ENCODE peak calls at places on chromosomes 11 and 22, in ten cellular contexts. P is fibroblast of lung; E is sigmoid colon; Y is uterus; S is adrenal gland; A is cardiac muscle cell; V is A549; F is astrocyte; T is testis; X is naive thymus-derived CD4-positive, alpha-beta T cell. I is an unnamed sample.
A peak's percentile ranks its signal among the peaks of the same experiment; 100 is the strongest.

GRCh38 chr11:10400856-10401255 is 54.2 kb upstream of the AMPD3 start:
- DNase-seq in P (peak; percentile 36), E (no peak), Y (no peak), S (no peak), A (no peak), V (no peak), F (no peak), T (no peak), X (no peak), I (no peak)

GRCh38 chr11:120337133-120337895 is 1.1 kb downstream of the ARHGEF12 start:
- DNase-seq in P (peak; percentile 50), E (peak; percentile 68), Y (peak; percentile 52), S (peak; percentile 70), A (peak; percentile 56), V (no peak), F (no peak), T (peak; percentile 52), X (no peak), I (no peak)

GRCh38 chr11:12280838-12281565 is 96.4 kb upstream of the PARVA start:
- DNase-seq in P (peak; percentile 83), E (no peak), Y (no peak), S (no peak), A (no peak), V (no peak), F (peak; percentile 70), T (peak; percentile 8), X (no peak), I (no peak)

GRCh38 chr11:68077617-68078592 is 39.1 kb downstream of the TCIRG1 start:
- DNase-seq in P (peak; percentile 10), E (no peak), Y (no peak), S (no peak), A (no peak), V (no peak), F (no peak), T (no peak), X (no peak), I (no peak)

GRCh38 chr11:88179966-88180629 is 4.9 kb upstream of the RAB38 start:
- DNase-seq in P (peak; percentile 7), E (no peak), Y (no peak), S (no peak), A (no peak), V (no peak), F (no peak), T (no peak), X (no peak), I (no peak)

GRCh38 chr11:120179071-120179672 is 31.7 kb upstream of the OAF start:
- DNase-seq in P (peak; percentile 35), E (no peak), Y (no peak), S (no peak), A (no peak), V (no peak), F (no peak), T (no peak), X (no peak), I (no peak)

GRCh38 chr11:58813693-58814092 is 30.8 kb downstream of the GLYATL2 start:
- DNase-seq in P (no peak), E (no peak), Y (no peak), S (no peak), A (no peak), V (peak; percentile 7), F (no peak), T (no peak), X (no peak), I (no peak)

GRCh38 chr11:1564535-1565172 is 7.4 kb downstream of the DUSP8 start:
- DNase-seq in P (peak; percentile 92), E (peak; percentile 92), Y (peak; percentile 78), S (peak; percentile 95), A (peak; percentile 50), V (peak; percentile 38), F (peak; percentile 83), T (no peak), X (no peak), I (no peak)

GRCh38 chr11:114208371-114208770 is 87.8 kb upstream of the NNMT start:
- DNase-seq in P (no peak), E (no peak), Y (no peak), S (no peak), A (no peak), V (no peak), F (no peak), T (no peak), X (peak; percentile 40), I (peak; percentile 5)

GRCh38 chr11:65506770-65507485 is 8.1 kb downstream of the MALAT1 start:
- DNase-seq in P (no peak), E (peak; percentile 85), Y (no peak), S (peak; percentile 80), A (peak; percentile 64), V (no peak), F (peak; percentile 61), T (no peak), X (peak; percentile 63), I (peak; percentile 42)

GRCh38 chr11:69218271-69218682 is 62.5 kb downstream of the SMIM38 start:
- DNase-seq in P (no peak), E (no peak), Y (no peak), S (no peak), A (no peak), V (no peak), F (no peak), T (peak; percentile 3), X (no peak), I (no peak)

GRCh38 chr11:16985297-16985696 is 28.9 kb downstream of the PLEKHA7 start:
- DNase-seq in P (no peak), E (no peak), Y (no peak), S (no peak), A (no peak), V (no peak), F (no peak), T (no peak), X (no peak), I (no peak)

GRCh38 chr11:45926001-45926401 is 3.5 kb downstream of the LARGE2 start:
- DNase-seq in P (no peak), E (no peak), Y (no peak), S (peak; percentile 14), A (no peak), V (no peak), F (no peak), T (no peak), X (no peak), I (no peak)

GRCh38 chr22:27800250-27801131 is 1.1 kb downstream of the MN1 start:
- DNase-seq in P (peak; percentile 70), E (no peak), Y (no peak), S (no peak), A (peak; percentile 55), V (no peak), F (no peak), T (no peak), X (no peak), I (no peak)

GRCh38 chr11:61814958-61815789 is 1.6 kb downstream of the FADS1 start:
- DNase-seq in P (peak; percentile 95), E (peak; percentile 98), Y (peak; percentile 96), S (peak; percentile 98), A (peak; percentile 99), V (peak; percentile 99), F (peak; percentile 89), T (peak; percentile 97), X (no peak), I (peak; percentile 37)

GRCh38 chr11:90555477-90555876 is 332.6 kb upstream of the CHORDC1 start:
- DNase-seq in P (no peak), E (no peak), Y (no peak), S (no peak), A (no peak), V (no peak), F (no peak), T (no peak), X (no peak), I (no peak)

GRCh38 chr11:90556026-90556425 is 333.2 kb upstream of the CHORDC1 start:
- DNase-seq in P (no peak), E (no peak), Y (no peak), S (no peak), A (no peak), V (no peak), F (no peak), T (no peak), X (no peak), I (no peak)

GRCh38 chr11:90558328-90558865 is 335.5 kb upstream of the CHORDC1 start:
- DNase-seq in P (no peak), E (no peak), Y (no peak), S (no peak), A (no peak), V (no peak), F (no peak), T (no peak), X (no peak), I (no peak)

GRCh38 chr11:90556612-90557011 is 333.8 kb upstream of the CHORDC1 start:
- DNase-seq in P (no peak), E (no peak), Y (no peak), S (no peak), A (peak; percentile 89), V (no peak), F (no peak), T (no peak), X (no peak), I (no peak)
- H3K27ac ChIP-seq in P (no peak overlapping the region), E (no peak overlapping the region), Y (no peak overlapping the region), S (no peak overlapping the region), A (peak overlapping the region; percentile 68), V (no peak overlapping the region), F (no peak overlapping the region), T (no peak overlapping the region), X (no peak overlapping the region), I (no peak overlapping the region)

DNA sequence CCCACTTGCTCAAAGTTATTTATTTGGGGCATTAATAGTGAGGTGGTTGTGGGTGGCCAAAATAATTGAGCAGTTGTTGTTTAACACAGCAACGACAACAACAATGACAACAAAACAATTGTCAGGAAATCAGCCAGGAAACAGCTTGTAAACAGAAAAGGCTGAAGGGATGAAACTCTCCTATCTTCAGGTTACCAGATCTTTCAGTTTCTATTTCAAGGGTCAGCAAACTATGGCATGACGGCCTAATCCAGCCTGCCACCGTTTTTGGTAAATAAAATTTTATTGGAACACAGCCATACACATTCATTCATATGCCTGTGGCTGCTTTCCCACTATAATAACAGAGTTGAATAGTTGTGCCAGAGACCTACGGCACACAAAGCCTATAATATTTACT is 76.2 kb upstream of the MTMR2 start:
- DNase-seq in P (no peak), E (no peak), Y (no peak), S (no peak), A (no peak), V (no peak), F (no peak), T (no peak), X (no peak), I (no peak)
- H3K4me3 ChIP-seq in P (peak overlapping the region; percentile 12), E (no peak overlapping the region), Y (no peak overlapping the region), S (no peak overlapping the region), A (no peak overlapping the region), V (no peak overlapping the region), F (no peak overlapping the region), T (no peak overlapping the region), X (no peak overlapping the region), I (no peak overlapping the region)

DNA sequence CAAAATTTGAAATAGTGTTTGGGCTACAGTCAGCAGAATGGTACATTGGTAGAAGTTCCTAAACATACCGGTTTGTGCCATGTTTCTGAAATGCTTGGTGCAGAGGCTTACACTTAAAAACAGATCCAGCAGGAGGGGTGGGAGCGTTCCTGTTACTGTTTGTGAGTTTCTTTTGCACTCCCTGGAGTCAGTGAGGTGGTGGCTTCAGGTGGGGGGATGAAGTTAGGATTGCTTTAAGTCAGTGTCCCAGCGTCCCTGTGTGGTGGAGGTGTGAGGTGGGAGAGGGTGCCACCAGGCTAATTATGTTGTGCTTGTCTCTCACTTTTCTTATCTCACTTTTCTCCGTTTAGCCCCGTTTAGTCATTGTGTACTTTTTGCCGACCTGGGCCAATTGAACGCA is 9.7 kb downstream of the TNRC6B start:
- DNase-seq in P (no peak), E (no peak), Y (no peak), S (no peak), A (no peak), V (no peak), F (no peak), T (no peak), X (no peak), I (no peak)
- H3K4me1 ChIP-seq in P (peaks cover 7% of the 10 kb centered on the region), E (peaks cover 81% of the 10 kb centered on the region), Y (no peaks in the 10 kb centered on the region), S (peaks cover 30% of the 10 kb centered on the region), A (peaks cover 53% of the 10 kb centered on the region), V (peaks cover 11% of the 10 kb centered on the region), F (peaks cover 23% of the 10 kb centered on the region), T (peaks cover 42% of the 10 kb centered on the region), X (peaks cover 39% of the 10 kb centered on the region), I (peaks cover 24% of the 10 kb centered on the region)

GRCh38 chr11:64390558-64390957 is 31.6 kb downstream of the RPS6KA4 start:
- DNase-seq in P (no peak), E (no peak), Y (no peak), S (no peak), A (no peak), V (no peak), F (no peak), T (no peak), X (no peak), I (no peak)
- H3K27ac ChIP-seq in P (no peak overlapping the region), E (no peak overlapping the region), Y (no peak overlapping the region), S (no peak overlapping the region), A (no peak overlapping the region), V (no peak overlapping the region), F (no peak overlapping the region), T (no peak overlapping the region), X (no peak overlapping the region), I (no peak overlapping the region)